ENCODE peak calls at places on chromosome 10, in ten cellular contexts. L, C, P, V, K, A, J, U, O and W are unnamed samples.

GRCh38 chr10:90742189-90742588 is 115.7 kb downstream of the HTR7 start:
- DNase-seq in L (peak), C (no peak), P (no peak), V (no peak), K (peak), A (no peak), J (peak), U (no peak), O (peak), W (no peak)

GRCh38 chr10:10976652-10977051 is 41.0 kb upstream of the CELF2 start:
- DNase-seq in L (no peak), C (no peak), P (no peak), V (no peak), K (no peak), A (no peak), J (no peak), U (no peak), O (no peak), W (no peak)

GRCh38 chr10:110629680-110630191 is 14.4 kb upstream of the RBM20 start:
- DNase-seq in L (peak), C (no peak), P (peak), V (peak), K (peak), A (peak), J (no peak), U (no peak), O (no peak), W (no peak)

GRCh38 chr10:97186911-97187310 is 1.2 kb upstream of the SLIT1 start:
- DNase-seq in L (no peak), C (no peak), P (no peak), V (no peak), K (no peak), A (no peak), J (no peak), U (no peak), O (no peak), W (no peak)

GRCh38 chr10:88211230-88211629 is 347.8 kb downstream of the PTEN start:
- DNase-seq in L (no peak), C (no peak), P (no peak), V (no peak), K (no peak), A (no peak), J (no peak), U (no peak), O (no peak), W (no peak)

GRCh38 chr10:44995914-44996633 is 4.6 kb upstream of the ZNF22 start:
- DNase-seq in L (no peak), C (peak), P (no peak), V (no peak), K (peak), A (no peak), J (no peak), U (no peak), O (no peak), W (no peak)

GRCh38 chr10:126422561-126422960 is 34.3 kb upstream of the ADAM12 start:
- DNase-seq in L (peak), C (no peak), P (no peak), V (no peak), K (no peak), A (no peak), J (peak), U (no peak), O (no peak), W (no peak)

GRCh38 chr10:27446091-27446918 is 57.8 kb upstream of the RAB18 start:
- DNase-seq in L (peak), C (no peak), P (peak), V (peak), K (peak), A (peak), J (peak), U (no peak), O (peak), W (no peak)

GRCh38 chr10:21517134-21517982 is 8.1 kb downstream of the SKIDA1 start:
- DNase-seq in L (peak), C (no peak), P (peak), V (peak), K (no peak), A (no peak), J (peak), U (no peak), O (no peak), W (no peak)

GRCh38 chr10:114616103-114616502 is 42.0 kb downstream of the ABLIM1 start:
- DNase-seq in L (no peak), C (no peak), P (no peak), V (no peak), K (no peak), A (no peak), J (no peak), U (no peak), O (no peak), W (no peak)

GRCh38 chr10:23538968-23539367 is 100.1 kb downstream of the OTUD1 start:
- DNase-seq in L (no peak), C (no peak), P (no peak), V (no peak), K (no peak), A (no peak), J (no peak), U (no peak), O (no peak), W (no peak)

GRCh38 chr10:29141761-29142160 is 147.1 kb upstream of the LYZL1 start:
- DNase-seq in L (peak), C (no peak), P (no peak), V (no peak), K (peak), A (no peak), J (peak), U (no peak), O (no peak), W (no peak)

GRCh38 chr10:23656735-23657134 is 217.9 kb downstream of the OTUD1 start:
- DNase-seq in L (no peak), C (no peak), P (no peak), V (no peak), K (no peak), A (no peak), J (no peak), U (no peak), O (no peak), W (no peak)

GRCh38 chr10:104328636-104328915 is 9.7 kb downstream of the ITPRIP start:
- DNase-seq in L (no peak), C (no peak), P (no peak), V (no peak), K (no peak), A (no peak), J (no peak), U (no peak), O (no peak), W (no peak)

GRCh38 chr10:47076949-47077348 is 165.7 kb downstream of the PTPN20 start:
- DNase-seq in L (peak), C (no peak), P (no peak), V (no peak), K (peak), A (no peak), J (peak), U (no peak), O (no peak), W (no peak)

GRCh38 chr10:127911218-127911866 is 4.4 kb downstream of the PTPRE start:
- DNase-seq in L (no peak), C (no peak), P (no peak), V (no peak), K (no peak), A (no peak), J (no peak), U (no peak), O (no peak), W (no peak)

GRCh38 chr10:91668935-91669334 is 36.1 kb upstream of the PPP1R3C start:
- DNase-seq in L (no peak), C (no peak), P (no peak), V (no peak), K (no peak), A (no peak), J (no peak), U (no peak), O (no peak), W (no peak)

GRCh38 chr10:105691811-105692210 is 1050.7 kb downstream of the SORCS3 start:
- DNase-seq in L (peak), C (peak), P (peak), V (no peak), K (no peak), A (no peak), J (no peak), U (no peak), O (no peak), W (no peak)

GRCh38 chr10:79158402-79159097 is 89.8 kb downstream of the ZMIZ1 start:
- DNase-seq in L (no peak), C (no peak), P (no peak), V (no peak), K (no peak), A (no peak), J (no peak), U (no peak), O (no peak), W (no peak)

GRCh38 chr10:82160291-82160690 is 285.3 kb downstream of the NRG3 start:
- DNase-seq in L (no peak), C (no peak), P (no peak), V (no peak), K (no peak), A (no peak), J (no peak), U (no peak), O (no peak), W (no peak)

GRCh38 chr10:129774736-129775401 is 189.2 kb downstream of the EBF3 start:
- DNase-seq in L (no peak), C (no peak), P (no peak), V (no peak), K (no peak), A (no peak), J (no peak), U (no peak), O (no peak), W (no peak)

GRCh38 chr10:122194251-122194650 is 76.8 kb upstream of the BTBD16 start:
- DNase-seq in L (no peak), C (no peak), P (no peak), V (no peak), K (no peak), A (no peak), J (no peak), U (no peak), O (no peak), W (no peak)

GRCh38 chr10:48491422-48492139 is 113.3 kb downstream of the ARHGAP22 start:
- DNase-seq in L (no peak), C (no peak), P (no peak), V (no peak), K (no peak), A (no peak), J (no peak), U (no peak), O (no peak), W (no peak)

GRCh38 chr10:118832242-118832651 is 77.5 kb upstream of the CACUL1 start:
- DNase-seq in L (peak), C (peak), P (no peak), V (no peak), K (peak), A (no peak), J (peak), U (peak), O (no peak), W (no peak)

GRCh38 chr10:131576341-131577177 is 265.0 kb upstream of the TCERG1L start:
- DNase-seq in L (no peak), C (no peak), P (no peak), V (no peak), K (no peak), A (no peak), J (no peak), U (no peak), O (no peak), W (no peak)

GRCh38 chr10:62627985-62628384 is 176.5 kb upstream of the ADO start:
- DNase-seq in L (peak), C (no peak), P (no peak), V (no peak), K (no peak), A (no peak), J (peak), U (no peak), O (no peak), W (no peak)

GRCh38 chr10:77234599-77234998 is 403.0 kb downstream of the KCNMA1 start:
- DNase-seq in L (no peak), C (no peak), P (no peak), V (no peak), K (no peak), A (no peak), J (no peak), U (no peak), O (no peak), W (no peak)

GRCh38 chr10:15737635-15738034 is 17.9 kb upstream of the ITGA8 start:
- DNase-seq in L (no peak), C (no peak), P (no peak), V (no peak), K (peak), A (no peak), J (no peak), U (no peak), O (no peak), W (no peak)